ENCODE peak calls at places on chromosomes 16 and 17, in five cellular contexts. R, D, W, K and F are unnamed samples.

GRCh38 chr17:59492091-59492451 is 73.3 kb upstream of the DHX40 start:
- DNase-seq in K (no peak), W (no peak), D (peak; percentile 18), R (no peak), F (no peak)

GRCh38 chr16:22313141-22313781 is 16.1 kb downstream of the POLR3E start:
- DNase-seq in R (peak; percentile 10), W (peak; percentile 11), D (no peak), K (peak; percentile 11), F (no peak)

GRCh38 chr16:50509521-50510341 is 38.5 kb upstream of the NKD1 start:
- DNase-seq in W (no peak), K (peak; percentile 63), R (peak; percentile 31), D (peak; percentile 85), F (no peak)

GRCh38 chr16:73546351-73546845 is 498.5 kb upstream of the ZFHX3 start:
- DNase-seq in D (peak; percentile 58), R (no peak), K (peak; percentile 49), W (no peak), F (no peak)

GRCh38 chr16:89720859-89721643 is at the start of the genes VPS9D1 and ZNF276:
- DNase-seq in R (peak; percentile 86), K (peak; percentile 94), D (peak; percentile 90), W (peak; percentile 93), F (no peak)

GRCh38 chr16:88454315-88455057 is 1.4 kb downstream of the ZFPM1 start:
- DNase-seq in D (peak; percentile 47), K (peak; percentile 56), W (peak; percentile 48), R (peak; percentile 56), F (no peak)

GRCh38 chr16:86889974-86890373 is 311.6 kb downstream of the FOXL1 start:
- DNase-seq in D (no peak), W (no peak), K (no peak), R (no peak), F (no peak)

GRCh38 chr16:7919782-7920181 is 587.1 kb downstream of the RBFOX1 start:
- DNase-seq in W (no peak), K (no peak), R (no peak), D (no peak), F (no peak)

GRCh38 chr17:46002311-46002972 is 3.4 kb downstream of the STH start:
- DNase-seq in K (peak; percentile 74), W (peak; percentile 64), D (peak; percentile 84), R (peak; percentile 83), F (no peak)

GRCh38 chr16:87792205-87792565 is 26.4 kb upstream of the KLHDC4 start:
- DNase-seq in W (no peak), K (no peak), D (no peak), R (no peak), F (no peak)

GRCh38 chr17:18993876-18994275 is 10.7 kb downstream of the FAM83G start:
- DNase-seq in K (no peak), D (no peak), R (no peak), W (no peak), F (no peak)

GRCh38 chr16:71807905-71808592 is 585 bp downstream of the AP1G1 start:
- DNase-seq in K (peak; percentile 49), R (no peak), W (peak; percentile 23), D (peak; percentile 32), F (no peak)

GRCh38 chr16:14618566-14618965 is 11.5 kb downstream of the PARN start:
- DNase-seq in K (no peak), W (no peak), R (no peak), D (no peak), F (no peak)

GRCh38 chr16:50804290-50804907 is 62.5 kb downstream of the CYLD start:
- DNase-seq in W (no peak), R (no peak), K (no peak), D (peak; percentile 4), F (no peak)

DNA sequence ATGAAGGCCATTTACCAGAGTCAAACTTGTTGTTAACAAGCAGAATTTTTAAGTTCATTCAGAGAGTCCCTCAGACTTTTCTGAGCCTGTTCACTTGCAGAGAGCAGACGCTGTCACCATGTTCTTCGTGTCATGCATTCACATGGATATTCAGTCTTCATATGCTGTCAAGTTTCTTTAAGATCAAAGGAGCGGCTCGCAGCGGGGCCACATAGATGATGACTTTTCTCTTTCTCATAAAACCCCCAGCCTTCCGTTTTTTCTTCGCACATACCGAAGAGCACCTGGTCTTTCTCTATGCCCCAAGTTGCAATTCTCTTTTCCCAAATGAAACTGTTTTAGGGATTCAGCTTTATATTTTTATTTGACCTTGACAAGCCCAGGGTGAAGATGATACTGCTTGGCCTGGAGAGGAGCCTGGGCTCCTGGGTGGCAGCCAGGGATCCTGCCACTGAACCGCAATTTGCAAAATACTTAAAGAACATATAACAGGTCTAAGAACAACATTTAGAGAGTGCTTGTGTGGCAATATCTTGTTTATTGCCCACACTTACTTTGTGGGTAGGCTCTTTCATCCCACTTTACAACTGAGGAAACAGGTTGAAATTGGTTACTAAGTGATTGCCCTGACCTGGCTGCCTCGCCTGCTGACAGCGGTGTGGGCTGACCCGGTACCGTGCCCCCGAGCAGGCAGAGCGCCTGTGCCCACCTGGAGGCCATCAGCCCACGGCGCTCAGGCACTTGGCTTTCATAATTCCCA is 22.9 kb downstream of the SEC14L1 start:
- DNase-seq in D (no peak), K (no peak), W (no peak), R (no peak), F (no peak)
- H3K4me1 ChIP-seq in D (peaks cover 49% of the 10 kb centered on the region), K (peaks cover 70% of the 10 kb centered on the region), W (no peaks in the 10 kb centered on the region), R (peaks cover 54% of the 10 kb centered on the region), F (peaks cover 68% of the 10 kb centered on the region)

GRCh38 chr17:76697702-76698465 is 12.9 kb downstream of the MXRA7 start:
- DNase-seq in D (peak; percentile 70), W (no peak), K (peak; percentile 91), R (no peak), F (no peak)

GRCh38 chr17:76695059-76695892 is 15.5 kb downstream of the MXRA7 start:
- DNase-seq in R (no peak), K (no peak), W (no peak), D (no peak), F (no peak)

GRCh38 chr17:76700290-76700626 is 10.5 kb downstream of the MXRA7 start:
- DNase-seq in K (no peak), R (no peak), D (no peak), W (no peak), F (no peak)

GRCh38 chr17:76700627-76701470 is 9.9 kb downstream of the MXRA7 start:
- DNase-seq in D (peak; percentile 66), R (no peak), W (no peak), K (peak; percentile 63), F (no peak)

GRCh38 chr17:76696763-76697701 is 13.7 kb downstream of the MXRA7 start:
- DNase-seq in W (no peak), K (no peak), R (no peak), D (no peak), F (no peak)
- H3K4me1 ChIP-seq in W (no peaks in the 10 kb centered on the region), K (peaks cover 45% of the 10 kb centered on the region), R (peaks cover 34% of the 10 kb centered on the region), D (peaks cover 34% of the 10 kb centered on the region), F (peaks cover 35% of the 10 kb centered on the region)

GRCh38 chr17:48593840-48594411 is 347 bp upstream of the HOXB5 start:
- DNase-seq in W (peak; percentile 72), D (peak; percentile 87), R (peak; percentile 74), K (peak; percentile 87), F (no peak)
- H3K4me1 ChIP-seq in W (no peaks in the 10 kb centered on the region), D (peaks cover 61% of the 10 kb centered on the region), R (peaks cover 50% of the 10 kb centered on the region), K (no peaks in the 10 kb centered on the region), F (peaks cover 45% of the 10 kb centered on the region)

GRCh38 chr17:79796570-79797491 is at the start of gene CBX8:
- DNase-seq in R (peak; percentile 100), W (peak; percentile 100), K (peak; percentile 100), D (peak; percentile 100), F (peak; percentile 96)
- H3K4me1 ChIP-seq in R (peaks cover 57% of the 10 kb centered on the region), W (peaks cover 3% of the 10 kb centered on the region), K (peaks cover 60% of the 10 kb centered on the region), D (peaks cover 40% of the 10 kb centered on the region), F (peaks cover 60% of the 10 kb centered on the region)

DNA sequence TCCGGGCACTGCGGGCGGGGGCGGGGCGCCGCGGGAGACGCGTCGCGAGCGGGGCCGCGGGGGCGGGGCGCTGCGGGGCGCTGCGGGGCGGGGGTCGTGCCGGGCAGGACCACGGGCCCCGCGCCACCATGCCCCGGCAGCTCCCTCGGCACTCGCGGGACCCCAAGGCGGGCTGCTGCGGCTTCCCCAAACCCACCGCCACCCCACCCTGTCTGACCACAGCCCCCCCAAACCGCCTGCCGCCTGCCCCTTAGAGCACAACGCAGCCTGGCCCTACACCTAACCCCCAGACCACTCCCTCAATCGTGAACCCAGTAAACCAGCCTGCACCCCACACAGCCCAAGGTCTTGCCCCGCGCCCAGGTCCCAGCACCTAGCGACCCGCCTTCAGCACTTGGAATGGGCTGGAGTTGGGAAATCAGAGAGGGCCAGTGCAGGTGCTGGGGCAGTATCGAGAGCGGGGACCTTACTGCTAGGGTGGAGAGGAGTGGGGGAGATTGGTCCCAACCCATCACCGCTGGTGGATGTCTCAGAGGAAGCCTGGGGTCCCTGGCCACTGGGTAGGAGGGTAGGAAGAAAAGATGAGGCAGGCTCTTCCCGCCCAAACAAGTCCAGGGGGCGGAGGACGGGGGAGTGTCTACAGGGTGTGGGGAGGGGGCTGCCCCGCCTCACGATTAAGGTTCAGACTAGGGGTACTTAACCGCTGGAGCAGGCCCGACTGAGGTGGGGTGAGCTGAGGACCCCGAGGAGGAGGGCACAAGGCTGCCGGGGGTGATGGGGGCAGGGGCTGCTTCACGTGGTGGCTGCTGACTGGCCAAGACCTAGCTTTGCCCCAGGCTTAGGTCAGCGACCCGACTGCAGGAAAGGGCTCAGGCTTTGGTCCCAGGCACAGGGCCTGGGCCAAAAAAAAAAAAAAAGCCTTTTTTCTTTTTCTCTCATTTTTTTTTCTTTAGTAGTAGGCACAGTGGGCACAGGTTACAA is 539 bp upstream of the VAMP2 start:
- DNase-seq in K (peak; percentile 70), W (peak; percentile 64), R (no peak), D (peak; percentile 89), F (no peak)
- H3K4me1 ChIP-seq in K (peaks cover 23% of the 10 kb centered on the region), W (peaks cover 17% of the 10 kb centered on the region), R (peaks cover 51% of the 10 kb centered on the region), D (peaks cover 25% of the 10 kb centered on the region), F (peaks cover 44% of the 10 kb centered on the region)

GRCh38 chr17:76490112-76490710 is 11.0 kb downstream of the RHBDF2 start:
- DNase-seq in W (no peak), R (no peak), K (no peak), D (no peak), F (no peak)
- H3K4me1 ChIP-seq in W (no peaks in the 10 kb centered on the region), R (peaks cover 49% of the 10 kb centered on the region), K (peaks cover 14% of the 10 kb centered on the region), D (peaks cover 10% of the 10 kb centered on the region), F (peaks cover 39% of the 10 kb centered on the region)

GRCh38 chr16:31472559-31473203 is 729 bp downstream of the TGFB1I1 start:
- DNase-seq in W (peak; percentile 85), D (peak; percentile 92), K (peak; percentile 48), R (peak; percentile 87), F (no peak)
- H3K4me1 ChIP-seq in W (no peaks in the 10 kb centered on the region), D (peaks cover 7% of the 10 kb centered on the region), K (no peaks in the 10 kb centered on the region), R (peaks cover 46% of the 10 kb centered on the region), F (peaks cover 30% of the 10 kb centered on the region)

GRCh38 chr16:53912155-53912554 is 208.2 kb downstream of the FTO start:
- DNase-seq in D (no peak), R (no peak), W (no peak), K (no peak), F (no peak)
- H3K4me1 ChIP-seq in D (peaks cover 39% of the 10 kb centered on the region), R (peaks cover 13% of the 10 kb centered on the region), W (peaks cover 6% of the 10 kb centered on the region), K (peaks cover 43% of the 10 kb centered on the region), F (peaks cover 30% of the 10 kb centered on the region)